ENCODE peak calls at places on chromosomes 12 and 14, in seven cellular contexts. One of them, this sample, is unnamed.

GRCh38 chr12:49673446-49674317 is 33.5 kb downstream of the FMNL3 start:
- DNase-seq in tibial nerve: peak; percentile 85
- DNase-seq in dorsolateral prefrontal cortex: peak; percentile 96
- DNase-seq in epithelial cell of esophagus: peak; percentile 53
- DNase-seq in CD8-positive, alpha-beta T cell: no peak
- DNase-seq in trophoblast cell: peak; percentile 60
- DNase-seq in H1: no peak
- DNase-seq in this sample: peak; percentile 95

GRCh38 chr12:52311282-52311643 is 9.9 kb downstream of the KRT83 start:
- DNase-seq in tibial nerve: no peak
- DNase-seq in dorsolateral prefrontal cortex: peak; percentile 28
- DNase-seq in epithelial cell of esophagus: no peak
- DNase-seq in CD8-positive, alpha-beta T cell: no peak
- DNase-seq in trophoblast cell: peak; percentile 62
- DNase-seq in H1: no peak
- DNase-seq in this sample: no peak

GRCh38 chr14:60328588-60328987 is 79.6 kb downstream of the PPM1A start:
- DNase-seq in tibial nerve: no peak
- DNase-seq in dorsolateral prefrontal cortex: no peak
- DNase-seq in epithelial cell of esophagus: no peak
- DNase-seq in CD8-positive, alpha-beta T cell: no peak
- DNase-seq in trophoblast cell: no peak
- DNase-seq in H1: no peak
- DNase-seq in this sample: no peak

GRCh38 chr12:3897400-3897910 is 24.3 kb upstream of the PARP11 start:
- DNase-seq in tibial nerve: no peak
- DNase-seq in dorsolateral prefrontal cortex: no peak
- DNase-seq in epithelial cell of esophagus: no peak
- DNase-seq in CD8-positive, alpha-beta T cell: no peak
- DNase-seq in trophoblast cell: no peak
- DNase-seq in H1: no peak
- DNase-seq in this sample: no peak

GRCh38 chr12:130428116-130428515 is 90.4 kb downstream of the PIWIL1 start:
- DNase-seq in tibial nerve: no peak
- DNase-seq in dorsolateral prefrontal cortex: no peak
- DNase-seq in epithelial cell of esophagus: no peak
- DNase-seq in CD8-positive, alpha-beta T cell: no peak
- DNase-seq in trophoblast cell: no peak
- DNase-seq in H1: no peak
- DNase-seq in this sample: no peak

GRCh38 chr12:6124411-6125151 is at the start of gene VWF:
- DNase-seq in tibial nerve: no peak
- DNase-seq in dorsolateral prefrontal cortex: no peak
- DNase-seq in epithelial cell of esophagus: peak; percentile 46
- DNase-seq in CD8-positive, alpha-beta T cell: no peak
- DNase-seq in trophoblast cell: no peak
- DNase-seq in H1: no peak
- DNase-seq in this sample: no peak

GRCh38 chr12:127239781-127240180 is 1027.2 kb upstream of the TMEM132C start:
- DNase-seq in tibial nerve: no peak
- DNase-seq in dorsolateral prefrontal cortex: no peak
- DNase-seq in epithelial cell of esophagus: no peak
- DNase-seq in CD8-positive, alpha-beta T cell: no peak
- DNase-seq in trophoblast cell: no peak
- DNase-seq in H1: no peak
- DNase-seq in this sample: no peak

GRCh38 chr12:79566452-79566851 is 124.3 kb downstream of the PAWR start:
- DNase-seq in tibial nerve: no peak
- DNase-seq in dorsolateral prefrontal cortex: no peak
- DNase-seq in epithelial cell of esophagus: peak; percentile 88
- DNase-seq in CD8-positive, alpha-beta T cell: no peak
- DNase-seq in trophoblast cell: no peak
- DNase-seq in H1: no peak
- DNase-seq in this sample: no peak

GRCh38 chr12:123115409-123116111 is 35.3 kb downstream of the PITPNM2 start:
- DNase-seq in tibial nerve: peak; percentile 69
- DNase-seq in dorsolateral prefrontal cortex: peak; percentile 50
- DNase-seq in epithelial cell of esophagus: peak; percentile 47
- DNase-seq in CD8-positive, alpha-beta T cell: no peak
- DNase-seq in trophoblast cell: no peak
- DNase-seq in H1: no peak
- DNase-seq in this sample: peak; percentile 84

GRCh38 chr12:42958271-42958674 is 368.7 kb upstream of the PRICKLE1 start:
- DNase-seq in tibial nerve: no peak
- DNase-seq in dorsolateral prefrontal cortex: no peak
- DNase-seq in epithelial cell of esophagus: no peak
- DNase-seq in CD8-positive, alpha-beta T cell: no peak
- DNase-seq in trophoblast cell: peak; percentile 12
- DNase-seq in H1: no peak
- DNase-seq in this sample: no peak

GRCh38 chr12:40107098-40107802 is 1.4 kb upstream of the SLC2A13 start:
- DNase-seq in tibial nerve: peak; percentile 98
- DNase-seq in dorsolateral prefrontal cortex: peak; percentile 89
- DNase-seq in epithelial cell of esophagus: peak; percentile 84
- DNase-seq in CD8-positive, alpha-beta T cell: peak; percentile 92
- DNase-seq in trophoblast cell: peak; percentile 97
- DNase-seq in H1: peak; percentile 41
- DNase-seq in this sample: peak; percentile 93

GRCh38 chr12:79251356-79251755 is 386.8 kb downstream of the SYT1 start:
- DNase-seq in tibial nerve: no peak
- DNase-seq in dorsolateral prefrontal cortex: no peak
- DNase-seq in epithelial cell of esophagus: peak; percentile 53
- DNase-seq in CD8-positive, alpha-beta T cell: no peak
- DNase-seq in trophoblast cell: no peak
- DNase-seq in H1: no peak
- DNase-seq in this sample: no peak

GRCh38 chr12:6724409-6724797 is 557 bp downstream of the COPS7A start:
- DNase-seq in tibial nerve: no peak
- DNase-seq in dorsolateral prefrontal cortex: peak; percentile 26
- DNase-seq in epithelial cell of esophagus: no peak
- DNase-seq in CD8-positive, alpha-beta T cell: no peak
- DNase-seq in trophoblast cell: peak; percentile 42
- DNase-seq in H1: no peak
- DNase-seq in this sample: no peak

GRCh38 chr14:91453744-91454143 is 36.1 kb upstream of the CCDC88C start:
- DNase-seq in tibial nerve: no peak
- DNase-seq in dorsolateral prefrontal cortex: no peak
- DNase-seq in epithelial cell of esophagus: peak; percentile 2
- DNase-seq in CD8-positive, alpha-beta T cell: no peak
- DNase-seq in trophoblast cell: no peak
- DNase-seq in H1: no peak
- DNase-seq in this sample: no peak

GRCh38 chr12:10365716-10366433 is 24.0 kb downstream of the KLRK1 start:
- DNase-seq in tibial nerve: no peak
- DNase-seq in dorsolateral prefrontal cortex: no peak
- DNase-seq in epithelial cell of esophagus: peak; percentile 52
- DNase-seq in CD8-positive, alpha-beta T cell: no peak
- DNase-seq in trophoblast cell: peak; percentile 46
- DNase-seq in H1: no peak
- DNase-seq in this sample: no peak

GRCh38 chr12:110179291-110179690 is 55.1 kb downstream of the IFT81 start:
- DNase-seq in tibial nerve: no peak
- DNase-seq in dorsolateral prefrontal cortex: no peak
- DNase-seq in epithelial cell of esophagus: peak; percentile 67
- DNase-seq in CD8-positive, alpha-beta T cell: no peak
- DNase-seq in trophoblast cell: peak; percentile 67
- DNase-seq in H1: no peak
- DNase-seq in this sample: no peak

GRCh38 chr14:53696217-53696965 is 260.2 kb downstream of the BMP4 start:
- DNase-seq in tibial nerve: no peak
- DNase-seq in dorsolateral prefrontal cortex: no peak
- DNase-seq in epithelial cell of esophagus: peak; percentile 78
- DNase-seq in CD8-positive, alpha-beta T cell: no peak
- DNase-seq in trophoblast cell: peak; percentile 71
- DNase-seq in H1: no peak
- DNase-seq in this sample: no peak

GRCh38 chr14:94373708-94374107 is 14.7 kb downstream of the SERPINA1 start:
- DNase-seq in tibial nerve: peak; percentile 55
- DNase-seq in dorsolateral prefrontal cortex: no peak
- DNase-seq in epithelial cell of esophagus: peak; percentile 97
- DNase-seq in CD8-positive, alpha-beta T cell: no peak
- DNase-seq in trophoblast cell: peak; percentile 97
- DNase-seq in H1: no peak
- DNase-seq in this sample: no peak

GRCh38 chr12:103580026-103580425 is 7.0 kb upstream of the STAB2 start:
- DNase-seq in tibial nerve: no peak
- DNase-seq in dorsolateral prefrontal cortex: no peak
- DNase-seq in epithelial cell of esophagus: peak; percentile 75
- DNase-seq in CD8-positive, alpha-beta T cell: no peak
- DNase-seq in trophoblast cell: no peak
- DNase-seq in H1: no peak
- DNase-seq in this sample: no peak

GRCh38 chr14:29222671-29223268 is 456.2 kb downstream of the FOXG1 start:
- DNase-seq in tibial nerve: no peak
- DNase-seq in dorsolateral prefrontal cortex: peak; percentile 27
- DNase-seq in epithelial cell of esophagus: peak; percentile 50
- DNase-seq in CD8-positive, alpha-beta T cell: no peak
- DNase-seq in trophoblast cell: peak; percentile 44
- DNase-seq in H1: no peak
- DNase-seq in this sample: no peak

GRCh38 chr12:52025301-52026172 is 18.8 kb downstream of the TAMALIN start:
- DNase-seq in tibial nerve: peak; percentile 97
- DNase-seq in dorsolateral prefrontal cortex: peak; percentile 80
- DNase-seq in epithelial cell of esophagus: peak; percentile 75
- DNase-seq in CD8-positive, alpha-beta T cell: peak; percentile 75
- DNase-seq in trophoblast cell: peak; percentile 92
- DNase-seq in H1: no peak
- DNase-seq in this sample: peak; percentile 92

GRCh38 chr12:77742631-77743030 is 88.1 kb upstream of the NAV3 start:
- DNase-seq in tibial nerve: no peak
- DNase-seq in dorsolateral prefrontal cortex: no peak
- DNase-seq in epithelial cell of esophagus: peak; percentile 27
- DNase-seq in CD8-positive, alpha-beta T cell: no peak
- DNase-seq in trophoblast cell: no peak
- DNase-seq in H1: no peak
- DNase-seq in this sample: no peak

GRCh38 chr12:76033116-76034001 is 1.8 kb upstream of the PHLDA1 start:
- DNase-seq in tibial nerve: no peak
- DNase-seq in dorsolateral prefrontal cortex: no peak
- DNase-seq in epithelial cell of esophagus: no peak
- DNase-seq in CD8-positive, alpha-beta T cell: no peak
- DNase-seq in trophoblast cell: peak; percentile 66
- DNase-seq in H1: no peak
- DNase-seq in this sample: no peak
- H3K4me3 ChIP-seq in tibial nerve: no peak overlapping the region
- H3K4me3 ChIP-seq in dorsolateral prefrontal cortex: peak overlapping the region; percentile 85
- H3K4me3 ChIP-seq in epithelial cell of esophagus: no peak overlapping the region
- H3K4me3 ChIP-seq in CD8-positive, alpha-beta T cell: no peak overlapping the region
- H3K4me3 ChIP-seq in trophoblast cell: no peak overlapping the region
- H3K4me3 ChIP-seq in H1: peak overlapping the region; percentile 94
- H3K4me3 ChIP-seq in this sample: peak overlapping the region; percentile 81

GRCh38 chr12:109097140-109097434 is 310 bp upstream of the UNG start:
- DNase-seq in tibial nerve: no peak
- DNase-seq in dorsolateral prefrontal cortex: no peak
- DNase-seq in epithelial cell of esophagus: no peak
- DNase-seq in CD8-positive, alpha-beta T cell: no peak
- DNase-seq in trophoblast cell: no peak
- DNase-seq in H1: no peak
- DNase-seq in this sample: no peak
- H3K4me3 ChIP-seq in tibial nerve: peak overlapping the region; percentile 91
- H3K4me3 ChIP-seq in dorsolateral prefrontal cortex: peak overlapping the region; percentile 96
- H3K4me3 ChIP-seq in epithelial cell of esophagus: peak overlapping the region; percentile 50
- H3K4me3 ChIP-seq in CD8-positive, alpha-beta T cell: no peak overlapping the region
- H3K4me3 ChIP-seq in trophoblast cell: no peak overlapping the region
- H3K4me3 ChIP-seq in H1: peak overlapping the region; percentile 72
- H3K4me3 ChIP-seq in this sample: peak overlapping the region; percentile 77

GRCh38 chr12:12715128-12715458 is 2.1 kb upstream of the CDKN1B start:
- DNase-seq in tibial nerve: no peak
- DNase-seq in dorsolateral prefrontal cortex: no peak
- DNase-seq in epithelial cell of esophagus: no peak
- DNase-seq in CD8-positive, alpha-beta T cell: no peak
- DNase-seq in trophoblast cell: no peak
- DNase-seq in H1: no peak
- DNase-seq in this sample: no peak
- H3K4me3 ChIP-seq in tibial nerve: peak overlapping the region; percentile 96
- H3K4me3 ChIP-seq in dorsolateral prefrontal cortex: peak overlapping the region; percentile 62
- H3K4me3 ChIP-seq in epithelial cell of esophagus: no peak overlapping the region
- H3K4me3 ChIP-seq in CD8-positive, alpha-beta T cell: peak overlapping the region; percentile 96
- H3K4me3 ChIP-seq in trophoblast cell: no peak overlapping the region
- H3K4me3 ChIP-seq in H1: no peak overlapping the region
- H3K4me3 ChIP-seq in this sample: no peak overlapping the region

GRCh38 chr12:68803948-68804653 is 3.9 kb upstream of the MDM2 start:
- DNase-seq in tibial nerve: no peak
- DNase-seq in dorsolateral prefrontal cortex: no peak
- DNase-seq in epithelial cell of esophagus: no peak
- DNase-seq in CD8-positive, alpha-beta T cell: no peak
- DNase-seq in trophoblast cell: peak; percentile 88
- DNase-seq in H1: no peak
- DNase-seq in this sample: no peak
- H3K4me3 ChIP-seq in tibial nerve: no peak overlapping the region
- H3K4me3 ChIP-seq in dorsolateral prefrontal cortex: no peak overlapping the region
- H3K4me3 ChIP-seq in epithelial cell of esophagus: no peak overlapping the region
- H3K4me3 ChIP-seq in CD8-positive, alpha-beta T cell: no peak overlapping the region
- H3K4me3 ChIP-seq in trophoblast cell: no peak overlapping the region
- H3K4me3 ChIP-seq in H1: no peak overlapping the region
- H3K4me3 ChIP-seq in this sample: no peak overlapping the region

GRCh38 chr14:74348735-74349463 is 628 bp downstream of the VRTN start:
- DNase-seq in tibial nerve: no peak
- DNase-seq in dorsolateral prefrontal cortex: no peak
- DNase-seq in epithelial cell of esophagus: no peak
- DNase-seq in CD8-positive, alpha-beta T cell: no peak
- DNase-seq in trophoblast cell: no peak
- DNase-seq in H1: no peak
- DNase-seq in this sample: no peak

GRCh38 chr14:74350211-74350943 is 2.1 kb downstream of the VRTN start:
- DNase-seq in tibial nerve: no peak
- DNase-seq in dorsolateral prefrontal cortex: no peak
- DNase-seq in epithelial cell of esophagus: no peak
- DNase-seq in CD8-positive, alpha-beta T cell: no peak
- DNase-seq in trophoblast cell: no peak
- DNase-seq in H1: no peak
- DNase-seq in this sample: no peak

GRCh38 chr14:74348241-74348734 is at the start of gene VRTN:
- DNase-seq in tibial nerve: no peak
- DNase-seq in dorsolateral prefrontal cortex: no peak
- DNase-seq in epithelial cell of esophagus: no peak
- DNase-seq in CD8-positive, alpha-beta T cell: no peak
- DNase-seq in trophoblast cell: no peak
- DNase-seq in H1: peak; percentile 46
- DNase-seq in this sample: no peak

GRCh38 chr14:74349757-74350156 is 1.5 kb downstream of the VRTN start:
- DNase-seq in tibial nerve: no peak
- DNase-seq in dorsolateral prefrontal cortex: no peak
- DNase-seq in epithelial cell of esophagus: no peak
- DNase-seq in CD8-positive, alpha-beta T cell: no peak
- DNase-seq in trophoblast cell: no peak
- DNase-seq in H1: no peak
- DNase-seq in this sample: no peak

GRCh38 chr14:74350944-74351323 is 2.7 kb downstream of the VRTN start:
- DNase-seq in tibial nerve: no peak
- DNase-seq in dorsolateral prefrontal cortex: no peak
- DNase-seq in epithelial cell of esophagus: no peak
- DNase-seq in CD8-positive, alpha-beta T cell: no peak
- DNase-seq in trophoblast cell: no peak
- DNase-seq in H1: no peak
- DNase-seq in this sample: no peak
- H3K4me3 ChIP-seq in tibial nerve: no peak overlapping the region
- H3K4me3 ChIP-seq in dorsolateral prefrontal cortex: no peak overlapping the region
- H3K4me3 ChIP-seq in epithelial cell of esophagus: no peak overlapping the region
- H3K4me3 ChIP-seq in CD8-positive, alpha-beta T cell: no peak overlapping the region
- H3K4me3 ChIP-seq in trophoblast cell: no peak overlapping the region
- H3K4me3 ChIP-seq in H1: peak overlapping the region; percentile 98
- H3K4me3 ChIP-seq in this sample: no peak overlapping the region

This sample was measured in right atrium auricular region.